ENCODE peak calls at places on chromosome 19, in six cellular contexts. E is OCI-M1; C is M059J; L is activated T-cell treated with anti-CD3 and anti-CD28 coated beads for 4 hours; V is bronchial epithelial cell; A is stimulated activated CD4-positive, alpha-beta T cell treated with anti-CD3 and anti-CD28 coated beads, Interleukin-1b, Interleukin-23, amount 100 ng/mL, for 1 hour. K is an unnamed sample.

GRCh38 chr19:51887522-51888498 is at the start of gene ZNF577:
- DNase-seq in L (peak; percentile 40), V (peak; percentile 80), A (peak; percentile 29), E (no peak), C (peak; percentile 81), K (peak; percentile 60)

GRCh38 chr19:50281491-50281890 is 47.7 kb downstream of the KCNC3 start:
- DNase-seq in C (no peak), L (no peak), V (no peak), A (no peak), E (no peak), K (no peak)

GRCh38 chr19:11814707-11815050 is 606 bp downstream of the ZNF440 start:
- DNase-seq in A (no peak), E (peak; percentile 67), V (peak; percentile 56), L (no peak), C (no peak), K (no peak)

GRCh38 chr19:45934551-45935230 is 20.1 kb upstream of the NANOS2 start:
- DNase-seq in L (no peak), C (no peak), V (no peak), E (peak; percentile 28), A (no peak), K (no peak)

GRCh38 chr19:37930416-37930815 is 23.4 kb downstream of the SIPA1L3 start:
- DNase-seq in C (peak; percentile 61), A (no peak), L (no peak), E (no peak), V (no peak), K (no peak)

GRCh38 chr19:18170714-18171255 is 2.8 kb upstream of the IFI30 start:
- DNase-seq in L (no peak), C (no peak), V (no peak), A (no peak), E (peak; percentile 15), K (no peak)

GRCh38 chr19:32130241-32130753 is 215.1 kb upstream of the ZNF507 start:
- DNase-seq in E (no peak), C (no peak), A (no peak), V (no peak), L (no peak), K (no peak)

GRCh38 chr19:10115392-10116084 is 4.0 kb downstream of the P2RY11 start:
- DNase-seq in A (no peak), V (no peak), L (no peak), C (no peak), E (no peak), K (no peak)

GRCh38 chr19:55723491-55723890 is 14.7 kb downstream of the NLRP9 start:
- DNase-seq in E (no peak), L (no peak), C (no peak), A (no peak), V (no peak), K (no peak)

GRCh38 chr19:38949580-38950367 is 19.0 kb downstream of the MRPS12 start:
- DNase-seq in V (peak; percentile 55), C (no peak), E (no peak), L (peak; percentile 83), A (peak; percentile 63), K (peak; percentile 70)

GRCh38 chr19:40612831-40613668 is 11.9 kb downstream of the LTBP4 start:
- DNase-seq in A (peak; percentile 74), V (peak; percentile 29), C (no peak), L (peak; percentile 86), E (peak; percentile 90), K (no peak)

GRCh38 chr19:45069056-45069455 is 7.2 kb downstream of the ZNF296 start:
- DNase-seq in E (no peak), C (peak; percentile 31), V (peak; percentile 57), A (no peak), L (no peak), K (no peak)

GRCh38 chr19:49150106-49150943 is 4.9 kb downstream of the HRC start:
- DNase-seq in A (no peak), E (peak; percentile 98), C (peak; percentile 73), V (peak; percentile 33), L (peak; percentile 23), K (peak; percentile 23)

GRCh38 chr19:39401549-39402416 is 4.9 kb upstream of the ZFP36 start:
- DNase-seq in C (peak; percentile 90), E (peak; percentile 74), L (peak; percentile 56), V (peak; percentile 97), A (no peak), K (peak; percentile 96)

GRCh38 chr19:47531640-47532387 is 17.0 kb upstream of the NAPA start:
- DNase-seq in E (peak; percentile 45), L (no peak), V (no peak), C (no peak), A (no peak), K (no peak)

GRCh38 chr19:6161271-6161850 is 25.9 kb downstream of the ACSBG2 start:
- DNase-seq in C (peak; percentile 28), A (peak; percentile 6), V (peak; percentile 33), L (peak; percentile 24), E (peak; percentile 88), K (peak; percentile 29)

GRCh38 chr19:16226878-16227836 is 29.4 kb downstream of the AP1M1 start:
- DNase-seq in A (no peak), L (no peak), V (no peak), E (no peak), C (no peak), K (no peak)

GRCh38 chr19:49331616-49332055 is 3.6 kb upstream of the CD37 start:
- DNase-seq in V (peak; percentile 61), A (peak; percentile 22), L (peak; percentile 33), C (peak; percentile 59), E (peak; percentile 87), K (peak; percentile 54)

GRCh38 chr19:2627319-2627829 is 75.1 kb downstream of the GNG7 start:
- DNase-seq in L (no peak), C (peak; percentile 99), E (no peak), A (no peak), V (peak; percentile 98), K (no peak)

GRCh38 chr19:49856574-49857021 is 5.6 kb downstream of the PTOV1 start:
- DNase-seq in A (no peak), L (no peak), V (no peak), E (no peak), C (no peak), K (no peak)

GRCh38 chr19:18046066-18046718 is 38.2 kb downstream of the ARRDC2 start:
- DNase-seq in A (no peak), V (peak; percentile 49), L (no peak), C (peak; percentile 99), E (no peak), K (no peak)

GRCh38 chr19:40502647-40503046 is 35.8 kb downstream of the SPTBN4 start:
- DNase-seq in V (peak; percentile 21), E (peak; percentile 11), L (no peak), A (no peak), C (peak; percentile 18), K (no peak)

GRCh38 chr19:2770055-2771013 is 12.7 kb downstream of the SGTA start:
- DNase-seq in A (no peak), C (no peak), E (no peak), V (no peak), L (no peak), K (no peak)

GRCh38 chr19:16447015-16447384 is 24.8 kb downstream of the EPS15L1 start:
- DNase-seq in L (no peak), A (no peak), C (peak; percentile 48), E (peak; percentile 96), V (peak; percentile 62), K (no peak)

GRCh38 chr19:48292798-48293197 is 22.9 kb downstream of the ZNF114 start:
- DNase-seq in C (peak; percentile 65), E (no peak), L (no peak), V (peak; percentile 89), A (no peak), K (no peak)

GRCh38 chr19:3366761-3367571 is 583 bp downstream of the NFIC start:
- DNase-seq in L (no peak), E (peak; percentile 72), C (peak; percentile 49), V (no peak), A (no peak), K (no peak)

GRCh38 chr19:35991731-35992450 is 3.1 kb upstream of the SDHAF1 start:
- DNase-seq in L (no peak), V (no peak), A (no peak), C (peak; percentile 67), E (peak; percentile 18), K (no peak)

GRCh38 chr19:10871711-10872550 is 578 bp downstream of the CARM1 start:
- DNase-seq in C (no peak), A (peak; percentile 10), E (peak; percentile 64), L (peak; percentile 14), V (no peak), K (peak; percentile 7)

GRCh38 chr19:13797870-13798269 is 2.6 kb downstream of the ZSWIM4 start:
- DNase-seq in E (peak; percentile 80), V (peak; percentile 82), A (no peak), L (no peak), C (peak; percentile 93), K (no peak)

GRCh38 chr19:15640294-15640903 is at the start of gene CYP4F3:
- DNase-seq in E (peak; percentile 61), C (peak; percentile 69), V (peak; percentile 79), L (no peak), A (no peak), K (no peak)

GRCh38 chr19:41564515-41565383 is 11.2 kb upstream of the CEACAM21 start:
- DNase-seq in V (no peak), E (no peak), C (no peak), L (no peak), A (no peak), K (no peak)

GRCh38 chr19:47445937-47446402 is 25.7 kb downstream of the SLC8A2 start:
- DNase-seq in E (peak; percentile 79), C (peak; percentile 36), L (peak; percentile 83), V (no peak), A (peak; percentile 34), K (peak; percentile 46)

GRCh38 chr19:23774156-23774971 is 15.7 kb upstream of the ZNF681 start:
- DNase-seq in V (peak; percentile 57), L (no peak), E (peak; percentile 28), C (no peak), A (no peak), K (no peak)

GRCh38 chr19:56201973-56202372 is at the start of gene ZSCAN5C:
- DNase-seq in A (no peak), E (no peak), C (no peak), L (no peak), V (no peak), K (no peak)

GRCh38 chr19:43910884-43911283 is 24.2 kb downstream of the ZNF45 start:
- DNase-seq in A (no peak), E (no peak), C (no peak), V (no peak), L (no peak), K (no peak)

GRCh38 chr19:47353307-47353712 is 4.2 kb downstream of the DHX34 start:
- DNase-seq in L (no peak), V (no peak), C (no peak), E (no peak), A (no peak), K (no peak)

GRCh38 chr19:39347332-39348227 is 5.4 kb downstream of the SAMD4B start:
- DNase-seq in V (no peak), A (no peak), E (peak; percentile 71), L (no peak), C (peak; percentile 62), K (no peak)

GRCh38 chr19:38735257-38735686 is 9.0 kb downstream of the CAPN12 start:
- DNase-seq in L (no peak), V (no peak), E (no peak), A (no peak), C (no peak), K (peak; percentile 45)

GRCh38 chr19:42122691-42123607 is 9.3 kb downstream of the POU2F2 start:
- DNase-seq in A (peak; percentile 35), C (peak; percentile 34), L (peak; percentile 64), E (no peak), V (no peak), K (no peak)

K was measured in T-helper 22 cell.